ENCODE peak calls at places on chromosomes 7 and 10, in five cellular contexts. D is SK-N-SH, K is stomach, L is K562, O is sigmoid colon. P is an unnamed sample. For H3K27me3, the result is how much of the 10 kb centered on the place peaks cover.

GRCh38 chr7:2887816-2888215 is 43.7 kb upstream of the GNA12 start:
- DNase-seq in L (no peak), K (no peak), O (no peak), D (no peak), P (no peak)

GRCh38 chr10:75508239-75508813 is 76.9 kb downstream of the LRMDA start:
- DNase-seq in O (no peak), L (no peak), D (peak), K (no peak), P (no peak)

GRCh38 chr7:55019329-55019690 is 493 bp downstream of the EGFR start:
- DNase-seq in L (no peak), O (peak), D (no peak), K (peak), P (peak)

GRCh38 chr7:82789883-82790609 is 346.5 kb upstream of the CACNA2D1 start:
- DNase-seq in O (no peak), K (no peak), D (no peak), L (no peak), P (no peak)

GRCh38 chr10:13587367-13587766 is 602 bp downstream of the PRPF18 start:
- DNase-seq in L (peak), D (peak), O (no peak), K (no peak), P (peak)

GRCh38 chr7:37494940-37495339 is 46.3 kb upstream of the ELMO1 start:
- DNase-seq in K (no peak), L (no peak), D (no peak), O (no peak), P (no peak)

GRCh38 chr7:157760004-157760730 is 423.4 kb downstream of the DNAJB6 start:
- DNase-seq in D (peak), K (no peak), O (no peak), L (no peak), P (no peak)

GRCh38 chr10:9634466-9634865 is 1383.2 kb upstream of the CELF2 start:
- DNase-seq in O (no peak), L (no peak), K (no peak), D (no peak), P (no peak)

GRCh38 chr7:150858236-150859197 is 6.2 kb downstream of the AOC1 start:
- DNase-seq in L (no peak), D (no peak), K (no peak), O (peak), P (peak)

GRCh38 chr7:150862356-150862755 is 10.0 kb downstream of the AOC1 start:
- DNase-seq in D (no peak), L (no peak), O (no peak), K (no peak), P (no peak)

GRCh38 chr7:150857276-150858055 is 5.1 kb downstream of the AOC1 start:
- DNase-seq in O (peak), D (no peak), L (no peak), K (no peak), P (no peak)

GRCh38 chr7:150860978-150861295 is 8.6 kb downstream of the AOC1 start:
- DNase-seq in K (no peak), L (no peak), D (no peak), O (peak), P (no peak)

GRCh38 chr7:150860291-150860977 is 8.1 kb downstream of the AOC1 start:
- DNase-seq in K (no peak), O (peak), L (no peak), D (peak), P (no peak)
- TF ChIP-seq CTCF in K (no peak), O (no peak), L (no peak), D (no peak), P (no peak)

GRCh38 chr7:135150072-135150782 is 2.4 kb downstream of the TMEM140 start:
- DNase-seq in D (no peak), L (no peak), O (no peak), K (no peak), P (peak)

GRCh38 chr7:135147341-135147898 is 452 bp upstream of the TMEM140 start:
- DNase-seq in K (no peak), L (peak), D (no peak), O (no peak), P (no peak)

GRCh38 chr7:135143874-135144668 is 3.8 kb upstream of the TMEM140 start:
- DNase-seq in L (no peak), K (no peak), D (no peak), O (no peak), P (no peak)

GRCh38 chr7:135151162-135151932 is 3.5 kb downstream of the TMEM140 start:
- DNase-seq in K (no peak), O (no peak), L (no peak), D (no peak), P (no peak)

GRCh38 chr7:135147899-135148721 is at the start of gene TMEM140:
- DNase-seq in L (peak), O (no peak), K (peak), D (no peak), P (no peak)
- TF ChIP-seq EP300 in L (no peak), O (peak), K (no peak), D (no peak), P (no peak)

DNA sequence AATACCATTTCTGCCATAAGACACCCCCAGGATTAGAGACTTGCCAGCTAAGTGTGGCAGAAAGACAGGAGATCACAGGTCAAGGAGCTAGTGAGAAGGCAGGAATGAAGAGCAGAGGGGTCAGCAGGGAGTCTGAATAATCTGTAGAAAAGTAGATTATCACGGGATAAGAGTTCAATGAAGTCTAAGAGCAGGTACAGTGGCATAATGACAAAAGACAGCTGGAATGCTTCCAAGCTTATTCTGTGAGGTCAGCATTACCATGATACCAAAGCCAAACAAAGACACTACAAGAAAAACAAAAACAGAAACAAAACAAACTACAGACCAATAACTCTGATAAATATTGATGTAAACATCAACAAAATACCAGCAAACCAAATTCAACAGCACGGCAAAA is 20.8 kb downstream of the PILRA start:
- DNase-seq in K (no peak), O (no peak), D (no peak), L (no peak), P (no peak)
- H3K27me3 ChIP-seq in K (under half), O (under half), D (under half), L (under half), P (under half)

DNA sequence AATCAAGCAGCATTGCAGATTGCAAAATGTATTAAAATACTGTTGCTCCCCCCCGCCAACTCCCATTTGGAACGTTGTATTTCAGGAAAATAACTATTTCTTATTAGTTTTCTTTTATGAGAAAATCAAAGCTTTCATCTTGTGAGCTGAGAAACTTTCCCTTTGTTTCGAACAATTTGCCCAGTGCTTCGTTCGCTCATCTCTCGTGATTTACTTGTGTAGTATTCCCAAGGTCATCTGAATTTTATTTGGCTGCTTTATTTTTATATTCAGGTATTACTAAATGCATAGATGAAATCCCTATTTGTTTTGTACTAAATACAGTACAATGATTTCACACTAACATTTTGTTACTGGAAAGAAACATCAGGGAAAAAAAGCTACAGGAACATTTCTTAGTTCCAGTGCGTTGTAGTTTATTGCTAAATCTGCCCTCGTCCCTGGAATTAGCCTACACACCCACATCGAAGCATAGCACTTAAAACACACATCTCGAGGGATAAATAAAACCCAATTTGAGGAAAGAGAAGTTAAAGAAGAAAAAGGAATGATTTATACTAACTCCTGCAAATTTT is 12.0 kb upstream of the EBLN1 start:
- DNase-seq in O (no peak), K (no peak), L (peak), D (no peak), P (no peak)
- TF ChIP-seq CTCF in O (no peak), K (no peak), L (no peak), D (no peak), P (no peak)

GRCh38 chr10:5041471-5042023 is 37.9 kb upstream of the AKR1C2 start:
- DNase-seq in L (no peak), D (no peak), K (no peak), O (no peak), P (no peak)

GRCh38 chr10:5042922-5043321 is 39.3 kb upstream of the AKR1C2 start:
- DNase-seq in L (no peak), K (no peak), O (no peak), D (no peak), P (no peak)

GRCh38 chr10:5045095-5045494 is 41.4 kb upstream of the AKR1C2 start:
- DNase-seq in K (no peak), O (no peak), D (no peak), L (no peak), P (no peak)

GRCh38 chr10:5046410-5046809 is 42.8 kb upstream of the AKR1C2 start:
- DNase-seq in K (no peak), L (no peak), O (no peak), D (no peak), P (no peak)

DNA sequence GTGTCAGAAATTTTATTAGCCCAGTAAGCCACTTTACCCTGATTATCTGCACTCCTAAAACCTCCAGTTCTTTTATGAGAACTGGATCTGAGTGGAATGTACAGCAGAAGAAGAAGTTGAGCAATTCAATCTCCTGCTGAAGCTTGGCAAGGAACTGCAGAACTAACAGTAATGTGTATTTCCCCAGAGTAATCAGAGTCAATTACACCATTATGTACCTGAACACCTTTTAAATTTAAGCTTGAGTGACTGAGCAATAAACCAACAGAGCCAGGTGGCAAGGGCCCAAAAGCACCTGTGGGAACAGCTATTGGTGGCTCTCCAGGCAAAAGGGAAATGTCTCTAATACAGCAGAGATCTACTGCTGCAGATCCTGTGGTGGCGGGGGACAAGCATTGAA is 40.1 kb upstream of the AKR1C2 start:
- DNase-seq in O (no peak), L (no peak), D (no peak), K (peak), P (no peak)
- TF ChIP-seq EP300 in O (no peak), L (no peak), D (no peak), K (no peak), P (no peak)

DNA sequence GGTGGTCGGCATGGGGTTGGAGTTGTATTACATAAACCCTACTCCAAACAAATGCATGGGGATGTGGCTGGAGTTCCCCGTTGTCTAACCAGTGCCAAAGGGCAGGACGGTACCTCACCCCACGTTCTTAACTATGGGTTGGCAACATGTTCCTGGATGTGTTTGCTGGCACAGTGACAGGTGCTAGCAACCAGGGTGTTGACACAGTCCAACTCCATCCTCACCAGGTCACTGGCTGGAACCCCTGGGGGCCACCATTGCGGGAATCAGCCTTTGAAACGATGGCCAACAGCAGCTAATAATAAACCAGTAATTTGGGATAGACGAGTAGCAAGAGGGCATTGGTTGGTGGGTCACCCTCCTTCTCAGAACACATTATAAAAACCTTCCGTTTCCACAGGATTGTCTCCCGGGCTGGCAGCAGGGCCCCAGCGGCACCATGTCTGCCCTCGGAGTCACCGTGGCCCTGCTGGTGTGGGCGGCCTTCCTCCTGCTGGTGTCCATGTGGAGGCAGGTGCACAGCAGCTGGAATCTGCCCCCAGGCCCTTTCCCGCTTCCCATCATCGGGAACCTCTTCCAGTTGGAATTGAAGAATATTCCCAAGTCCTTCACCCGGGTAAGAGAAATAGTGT is at the start of gene CYP2E1:
- DNase-seq in O (no peak), K (no peak), L (no peak), D (no peak), P (no peak)
- H3K27me3 ChIP-seq in O (under half), K (under half), L (under half), D (half or more), P (under half)

DNA sequence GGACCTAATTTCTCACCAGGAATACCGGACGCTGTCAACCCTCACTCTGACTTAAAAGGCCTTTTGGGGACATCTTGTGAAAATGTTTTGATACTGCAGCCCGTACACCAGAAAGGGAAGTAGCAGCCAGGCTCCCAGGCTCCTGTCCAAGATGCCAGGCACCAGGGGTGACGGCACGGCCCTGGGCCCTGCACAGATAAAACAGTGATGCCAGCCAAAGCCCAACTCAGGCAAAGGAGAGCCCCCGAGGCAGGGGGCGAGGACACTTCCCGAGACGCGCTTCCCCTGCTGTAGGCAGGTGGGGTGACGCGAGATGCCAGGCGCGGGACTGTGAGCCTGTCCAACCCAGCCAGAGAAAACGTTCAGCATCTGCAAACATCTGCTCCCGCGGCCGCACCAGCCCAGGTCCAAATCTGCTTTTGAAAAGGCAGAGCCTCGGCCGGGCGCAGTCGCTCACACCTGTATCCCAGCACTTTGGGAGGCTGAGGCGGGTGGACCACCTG is 15.7 kb downstream of the ZFAND2A start:
- DNase-seq in L (peak), O (peak), K (peak), D (peak), P (no peak)
- TF ChIP-seq CTCF in L (peak), O (no peak), K (no peak), D (peak), P (no peak)

P was measured in ovary.